ENCODE peak calls at places on chromosomes 4 and X, in six cellular contexts. Y, N, S, K, J and R are unnamed samples.

GRCh38 chr4:94534401-94535312 is 82.9 kb downstream of the PDLIM5 start:
- DNase-seq in J (no peak), Y (no peak), K (no peak), N (no peak), S (no peak), R (no peak)

GRCh38 chr4:76526585-76526990 is 91.6 kb downstream of the SHROOM3 start:
- DNase-seq in N (no peak), K (peak; percentile 74), J (no peak), S (peak; percentile 45), Y (peak; percentile 54), R (no peak)

GRCh38 chr4:167025651-167026050 is 208.6 kb downstream of the SPOCK3 start:
- DNase-seq in S (no peak), N (no peak), J (no peak), Y (no peak), K (no peak), R (no peak)

GRCh38 chr4:96352051-96352517 is 512.2 kb downstream of the PDHA2 start:
- DNase-seq in J (no peak), Y (no peak), K (no peak), S (no peak), N (peak; percentile 77), R (no peak)

GRCh38 chrX:9258346-9259104 is 206.3 kb upstream of the TBL1X start:
- DNase-seq in K (no peak), Y (no peak), S (no peak), J (no peak), N (no peak), R (no peak)

GRCh38 chr4:186932631-186933150 is 209.0 kb upstream of the FAT1 start:
- DNase-seq in S (no peak), J (no peak), K (no peak), Y (no peak), N (peak; percentile 69), R (no peak)

GRCh38 chr4:126895988-126896570 is 736.7 kb upstream of the INTU start:
- DNase-seq in K (no peak), S (no peak), J (no peak), N (no peak), Y (no peak), R (no peak)

GRCh38 chr4:18020145-18020670 is 1.3 kb downstream of the LCORL start:
- DNase-seq in N (peak; percentile 27), K (peak; percentile 10), J (no peak), Y (peak; percentile 27), S (no peak), R (no peak)

GRCh38 chrX:15808254-15808653 is 18.0 kb downstream of the ZRSR2 start:
- DNase-seq in K (no peak), J (no peak), N (no peak), S (no peak), Y (no peak), R (no peak)

GRCh38 chr4:36351082-36351666 is 69.8 kb downstream of the DTHD1 start:
- DNase-seq in K (peak; percentile 45), N (peak; percentile 37), S (peak; percentile 69), J (no peak), Y (peak; percentile 80), R (no peak)

GRCh38 chr4:26589699-26590098 is 5.8 kb downstream of the TBC1D19 start:
- DNase-seq in K (no peak), J (no peak), S (no peak), N (no peak), Y (no peak), R (no peak)

GRCh38 chr4:186839122-186840037 is 115.7 kb upstream of the FAT1 start:
- DNase-seq in J (no peak), Y (no peak), S (no peak), N (peak; percentile 84), K (no peak), R (no peak)

GRCh38 chrX:19949340-19949739 is 41.5 kb downstream of the BCLAF3 start:
- DNase-seq in Y (no peak), N (no peak), S (no peak), J (no peak), K (no peak), R (no peak)

GRCh38 chrX:108914791-108915190 is 178.4 kb upstream of the IRS4 start:
- DNase-seq in K (no peak), S (no peak), Y (no peak), N (no peak), J (no peak), R (no peak)

GRCh38 chr4:165874072-165874798 is 1.2 kb downstream of the TLL1 start:
- DNase-seq in J (no peak), K (peak; percentile 7), Y (no peak), S (no peak), N (peak; percentile 37), R (no peak)

GRCh38 chr4:139599076-139599475 is 43.1 kb upstream of the SETD7 start:
- DNase-seq in J (no peak), S (no peak), Y (no peak), N (no peak), K (no peak), R (no peak)

GRCh38 chrX:48511561-48511960 is 2.8 kb downstream of the PORCN start:
- DNase-seq in K (no peak), Y (no peak), S (no peak), N (peak; percentile 14), J (no peak), R (no peak)

GRCh38 chrX:48507246-48507645 is 1.5 kb upstream of the PORCN start:
- DNase-seq in J (no peak), K (no peak), N (no peak), S (no peak), Y (no peak), R (no peak)

GRCh38 chrX:48509619-48510018 is 827 bp downstream of the PORCN start:
- DNase-seq in J (no peak), K (no peak), Y (no peak), S (no peak), N (no peak), R (no peak)

GRCh38 chrX:48509245-48509590 is 426 bp downstream of the PORCN start:
- DNase-seq in S (no peak), K (no peak), J (no peak), Y (no peak), N (no peak), R (no peak)

DNA sequence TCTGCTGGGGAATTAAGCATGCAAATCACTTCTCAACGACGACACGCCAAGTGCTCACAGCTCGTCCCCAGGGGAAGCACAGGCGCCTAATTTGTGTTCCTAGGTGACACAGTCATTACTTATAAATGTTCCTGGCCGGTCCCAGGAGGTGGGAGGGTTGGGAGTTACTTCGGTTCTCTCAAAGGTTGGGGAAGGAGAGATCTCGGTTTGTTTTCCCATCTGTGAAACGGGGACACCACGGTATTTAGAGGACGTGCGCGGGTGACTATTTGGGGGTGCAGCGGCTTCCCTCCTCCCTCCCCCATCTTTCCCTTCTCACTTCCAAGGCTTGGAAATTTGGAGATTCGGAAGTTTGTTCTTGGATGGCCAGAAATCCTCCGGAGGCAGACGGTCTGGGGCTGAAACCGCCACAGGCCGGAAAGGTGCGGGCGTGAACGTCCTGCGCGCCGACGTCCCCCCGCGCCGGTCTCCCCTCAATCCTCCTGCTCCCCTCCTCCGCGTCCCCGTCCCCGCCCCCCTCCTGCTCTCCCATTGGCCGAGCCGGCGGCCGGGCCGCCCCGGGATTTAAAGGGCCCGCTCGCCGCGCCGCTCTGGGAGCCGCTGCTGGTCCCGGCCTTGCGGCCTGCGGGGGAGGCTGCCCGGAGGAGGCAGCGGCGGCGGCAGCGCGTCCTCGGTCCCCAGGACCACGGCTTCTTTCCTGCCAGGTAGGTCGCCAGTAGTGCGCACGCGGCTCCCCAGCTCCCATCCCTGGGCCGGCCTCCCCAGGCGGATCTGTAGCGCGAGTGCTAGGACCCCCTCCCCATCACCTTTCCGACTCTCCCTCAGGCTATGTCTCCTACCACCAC is at the start of gene PORCN:
- DNase-seq in S (peak; percentile 84), J (peak; percentile 78), N (peak; percentile 60), Y (peak; percentile 83), K (peak; percentile 70), R (peak; percentile 93)
- TF ChIP-seq POLR2AphosphoS5 in S (no peak), J (peak; percentile 24), N (no peak), Y (peak; percentile 52), K (peak; percentile 34), R (no peak)

DNA sequence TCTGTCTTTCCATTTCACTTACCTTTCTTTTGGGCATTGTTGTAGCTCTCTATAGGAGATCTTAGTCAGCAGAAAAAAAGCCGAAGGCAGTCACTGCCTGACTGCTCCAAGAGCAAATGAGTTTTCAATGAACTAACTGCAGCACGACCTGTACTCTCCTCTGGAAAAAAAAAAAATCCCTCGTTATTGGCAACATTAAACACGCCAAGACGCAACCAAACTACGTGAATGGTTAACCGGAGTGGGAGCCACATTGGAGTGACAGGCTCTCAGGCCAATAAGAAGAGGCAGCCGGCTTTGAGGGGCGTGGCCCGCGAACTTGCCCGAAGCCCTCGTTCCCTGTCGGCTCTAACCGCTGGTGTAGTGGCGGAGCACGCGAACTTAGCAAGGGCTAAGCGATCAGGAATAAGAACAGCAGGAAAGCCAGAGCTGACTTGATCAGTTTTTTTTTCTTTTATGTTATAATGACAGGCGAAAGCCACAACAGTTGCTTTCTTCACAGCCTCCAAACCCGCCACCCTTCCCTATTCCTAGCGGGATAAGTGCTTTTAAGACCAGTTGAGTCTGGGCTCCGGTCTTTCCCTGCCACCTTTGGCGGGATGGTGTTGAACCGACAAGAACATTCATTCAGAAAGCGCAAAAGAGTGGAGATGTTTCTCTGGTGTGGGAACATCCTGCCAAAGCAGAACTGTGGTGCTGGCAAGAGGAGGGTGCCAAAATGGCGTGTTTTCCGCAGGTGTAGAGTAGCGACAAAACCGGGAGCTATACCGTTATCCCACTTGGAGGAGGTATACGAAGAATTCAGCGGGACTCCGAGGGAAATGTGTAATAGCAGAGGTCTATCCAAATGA is 80.0 kb downstream of the HMGN5 start:
- DNase-seq in J (peak; percentile 83), K (peak; percentile 88), N (peak; percentile 95), Y (peak; percentile 89), S (peak; percentile 91), R (peak; percentile 25)
- TF ChIP-seq POLR2A in J (no peak), K (peak; percentile 39), N (no peak), Y (peak; percentile 39), S (no peak), R (no peak)

DNA sequence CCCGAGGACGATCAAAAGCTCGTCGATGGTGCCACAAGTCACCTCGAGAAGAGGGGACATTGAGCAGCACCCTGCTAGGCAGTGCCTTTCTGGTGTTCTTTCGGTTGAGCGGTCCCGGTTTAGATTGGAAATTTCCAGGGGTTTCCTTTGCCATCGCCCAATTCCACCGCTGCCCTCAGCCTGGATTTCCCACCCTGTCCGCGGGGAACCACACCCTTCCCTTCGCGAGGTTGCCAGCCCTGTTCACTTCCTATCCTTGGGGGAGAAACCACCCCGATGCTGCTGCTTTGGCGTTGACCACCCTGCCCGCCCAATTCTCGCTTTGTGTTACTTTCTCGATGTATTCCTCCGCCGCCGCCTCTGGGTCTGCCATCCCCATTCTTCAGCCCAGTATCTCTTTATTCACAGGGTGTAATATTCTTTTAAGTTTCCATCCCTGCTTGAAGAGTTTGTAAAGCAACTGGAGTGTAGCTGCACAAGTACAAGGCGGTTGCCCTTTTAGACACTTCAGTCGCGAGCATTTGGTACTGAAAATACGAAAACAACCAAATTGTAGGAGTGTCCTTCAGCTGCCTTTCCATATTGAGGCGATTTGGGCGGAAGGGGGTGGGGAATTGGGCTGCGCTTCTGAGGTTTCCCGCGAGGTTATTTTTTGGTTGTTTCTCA is 1.1 kb downstream of the OGT start:
- DNase-seq in J (no peak), Y (peak; percentile 51), S (peak; percentile 34), N (peak; percentile 52), K (peak; percentile 22), R (no peak)
- TF ChIP-seq POLR2AphosphoS5 in J (no peak), Y (peak; percentile 40), S (no peak), N (no peak), K (peak; percentile 6), R (no peak)

DNA sequence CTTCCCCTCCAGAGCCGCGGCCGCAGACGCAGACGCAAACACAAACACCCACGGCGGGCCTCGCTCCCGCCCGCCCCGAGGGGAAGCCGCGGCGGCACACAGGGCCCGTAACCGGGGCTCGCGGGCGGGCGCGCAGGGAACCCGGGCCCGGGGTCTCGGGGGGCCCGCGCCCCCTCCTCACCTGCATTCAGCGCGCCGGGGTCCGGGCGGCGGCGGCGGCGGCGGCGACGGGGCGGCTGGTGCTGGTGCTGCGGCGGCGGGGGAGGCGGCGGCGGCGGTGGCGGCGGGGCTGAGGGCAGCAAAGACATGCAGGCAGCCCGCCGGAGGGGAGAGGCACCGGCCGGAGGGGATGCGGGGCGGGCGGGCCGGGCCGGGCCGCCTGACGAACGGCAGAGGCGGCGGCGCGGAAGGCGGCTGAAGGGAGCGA is 254 bp upstream of the CNOT6L start:
- DNase-seq in N (no peak), K (no peak), S (no peak), Y (peak; percentile 26), J (no peak), R (peak; percentile 28)
- TF ChIP-seq POLR2A in N (no peak), K (no peak), S (no peak), Y (no peak), J (no peak), R (no peak)